ENCODE peak calls at places on chromosomes 11 and 22, in eight cellular contexts. X, K, T, Y, U, A, G and P are unnamed samples.

GRCh38 chr11:10265936-10266335 is 28.1 kb downstream of the SBF2 start:
- DNase-seq in X (no peak), K (no peak), T (no peak), Y (no peak), U (no peak), A (no peak), G (no peak), P (no peak)

GRCh38 chr11:118484405-118484804 is 42.9 kb upstream of the TTC36 start:
- DNase-seq in X (no peak), K (no peak), T (no peak), Y (no peak), U (no peak), A (no peak), G (no peak), P (no peak)

GRCh38 chr22:46336119-46337078 is 885 bp downstream of the TRMU start:
- DNase-seq in X (no peak), K (peak; percentile 70), T (no peak), Y (no peak), U (peak; percentile 35), A (peak; percentile 63), G (peak; percentile 25), P (peak; percentile 58)

GRCh38 chr11:15775051-15775541 is 581.2 kb downstream of the SOX6 start:
- DNase-seq in X (no peak), K (no peak), T (peak; percentile 25), Y (no peak), U (no peak), A (peak; percentile 1), G (no peak), P (no peak)

GRCh38 chr11:2791521-2792375 is 92.0 kb upstream of the KCNQ1OT1 start:
- DNase-seq in X (peak; percentile 18), K (no peak), T (peak; percentile 32), Y (no peak), U (no peak), A (no peak), G (no peak), P (peak; percentile 18)

GRCh38 chr11:17014321-17014773 is at the start of gene PLEKHA7:
- DNase-seq in X (no peak), K (peak; percentile 74), T (no peak), Y (peak; percentile 40), U (no peak), A (peak; percentile 59), G (no peak), P (peak; percentile 35)

GRCh38 chr11:12087075-12087775 is 23.2 kb upstream of the MICAL2 start:
- DNase-seq in X (peak; percentile 42), K (no peak), T (no peak), Y (peak; percentile 33), U (no peak), A (no peak), G (peak; percentile 62), P (no peak)

GRCh38 chr11:8192896-8193209 is 24.0 kb upstream of the RIC3 start:
- DNase-seq in X (no peak), K (no peak), T (no peak), Y (no peak), U (no peak), A (no peak), G (no peak), P (no peak)

GRCh38 chr11:86608251-86608799 is 64.1 kb downstream of the ME3 start:
- DNase-seq in X (peak; percentile 76), K (peak; percentile 66), T (peak; percentile 75), Y (peak; percentile 72), U (peak; percentile 76), A (peak; percentile 61), G (peak; percentile 56), P (peak; percentile 74)

GRCh38 chr11:26551186-26551801 is 20.8 kb downstream of the MUC15 start:
- DNase-seq in X (no peak), K (no peak), T (no peak), Y (no peak), U (no peak), A (no peak), G (peak; percentile 42), P (no peak)

GRCh38 chr11:61773826-61774225 is 18.6 kb downstream of the TMEM258 start:
- DNase-seq in X (no peak), K (no peak), T (no peak), Y (no peak), U (no peak), A (no peak), G (no peak), P (no peak)

GRCh38 chr11:118061401-118062125 is 15.3 kb upstream of the TMPRSS4 start:
- DNase-seq in X (peak; percentile 32), K (no peak), T (peak; percentile 5), Y (no peak), U (no peak), A (no peak), G (no peak), P (no peak)

GRCh38 chr11:28525636-28526405 is 417.6 kb downstream of the METTL15 start:
- DNase-seq in X (no peak), K (no peak), T (no peak), Y (no peak), U (no peak), A (no peak), G (no peak), P (no peak)

GRCh38 chr22:42269407-42270177 is 861 bp downstream of the TCF20 start:
- DNase-seq in X (peak; percentile 88), K (peak; percentile 81), T (peak; percentile 47), Y (peak; percentile 77), U (peak; percentile 59), A (peak; percentile 74), G (peak; percentile 76), P (peak; percentile 80)

GRCh38 chr11:8221025-8221723 is 42.5 kb downstream of the LMO1 start:
- DNase-seq in X (no peak), K (no peak), T (no peak), Y (no peak), U (no peak), A (no peak), G (no peak), P (no peak)

GRCh38 chr11:20110908-20111669 is 49.2 kb downstream of the DBX1 start:
- DNase-seq in X (peak; percentile 86), K (peak; percentile 76), T (no peak), Y (peak; percentile 58), U (peak; percentile 68), A (peak; percentile 48), G (peak; percentile 77), P (peak; percentile 68)

GRCh38 chr22:35648066-35649025 is at the start of gene APOL6:
- DNase-seq in X (no peak), K (peak; percentile 34), T (no peak), Y (peak; percentile 48), U (peak; percentile 47), A (no peak), G (peak; percentile 86), P (no peak)

GRCh38 chr22:46961591-46962290 is 199.3 kb downstream of the TBC1D22A start:
- DNase-seq in X (no peak), K (no peak), T (no peak), Y (no peak), U (no peak), A (no peak), G (no peak), P (no peak)

GRCh38 chr11:121964591-121964990 is 151.4 kb downstream of the BLID start:
- DNase-seq in X (no peak), K (no peak), T (no peak), Y (no peak), U (no peak), A (no peak), G (no peak), P (no peak)

GRCh38 chr22:50211147-50211546 is 10.3 kb downstream of the SELENOO start:
- DNase-seq in X (no peak), K (no peak), T (no peak), Y (no peak), U (no peak), A (no peak), G (no peak), P (no peak)

GRCh38 chr11:46134540-46134939 is 13.3 kb upstream of the PHF21A start:
- DNase-seq in X (no peak), K (peak; percentile 46), T (no peak), Y (no peak), U (no peak), A (no peak), G (no peak), P (no peak)

GRCh38 chr22:36192601-36193000 is 9.0 kb downstream of the APOL4 start:
- DNase-seq in X (no peak), K (no peak), T (no peak), Y (no peak), U (no peak), A (no peak), G (no peak), P (no peak)

GRCh38 chr11:19506803-19507466 is 205.7 kb upstream of the NAV2 start:
- DNase-seq in X (no peak), K (no peak), T (no peak), Y (no peak), U (no peak), A (no peak), G (no peak), P (no peak)

DNA sequence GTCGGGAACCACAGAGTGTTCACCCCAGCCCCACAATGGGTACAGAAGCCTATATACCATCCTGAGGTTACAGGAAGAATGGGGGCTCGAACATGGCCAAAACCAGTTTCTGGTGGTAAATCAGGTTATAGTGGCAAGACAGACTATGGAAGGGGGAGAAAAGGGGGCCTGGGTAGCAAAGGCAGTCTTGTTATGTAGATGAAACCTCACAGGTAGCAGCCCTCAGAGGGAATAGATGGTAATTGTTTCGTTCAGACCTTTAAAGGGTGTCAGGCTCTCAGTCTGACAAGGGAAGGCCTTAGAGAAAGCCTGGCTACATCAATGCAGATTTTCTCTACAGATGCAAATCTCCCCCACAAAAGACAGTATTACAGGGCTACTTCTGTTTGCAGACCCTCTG is 3.4 kb downstream of the CAPN1 start:
- DNase-seq in X (no peak), K (no peak), T (no peak), Y (no peak), U (no peak), A (no peak), G (no peak), P (no peak)
- H3K4me3 ChIP-seq in X (no peak overlapping the region), K (no peak overlapping the region), T (no peak overlapping the region), Y (no peak overlapping the region), U (no peak overlapping the region), A (no peak overlapping the region), G (no peak overlapping the region), P (no peak overlapping the region)

DNA sequence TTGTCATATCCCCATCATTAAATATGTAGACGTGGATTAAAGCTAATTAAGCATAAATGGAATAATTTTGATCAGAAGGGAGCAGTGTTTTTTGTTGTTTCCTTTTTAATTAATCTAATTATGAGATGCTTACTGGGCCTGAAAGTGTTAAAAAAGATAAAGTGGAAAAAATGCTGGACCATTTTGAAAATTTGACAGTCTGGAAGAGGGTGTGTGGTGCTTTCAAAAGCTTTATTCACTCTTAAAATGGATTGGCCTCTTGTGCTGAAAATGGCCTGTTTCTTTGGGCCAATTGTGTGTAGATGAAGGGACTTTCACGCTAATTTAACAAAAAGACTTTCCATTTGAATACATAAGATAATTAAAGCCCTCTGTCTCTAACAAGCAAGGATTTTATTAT is 1.8 kb downstream of the TNRC6B start:
- DNase-seq in X (no peak), K (no peak), T (no peak), Y (no peak), U (no peak), A (no peak), G (no peak), P (no peak)
- H3K4me1 ChIP-seq in X (peaks cover 44% of the 10 kb centered on the region), K (peaks cover 40% of the 10 kb centered on the region), T (peaks cover 36% of the 10 kb centered on the region), Y (peaks cover 38% of the 10 kb centered on the region), U (peaks cover 43% of the 10 kb centered on the region), A (peaks cover 59% of the 10 kb centered on the region), G (peaks cover 11% of the 10 kb centered on the region), P (peaks cover 70% of the 10 kb centered on the region)

GRCh38 chr22:19763141-19764049 is 2.8 kb downstream of the TBX1 start:
- DNase-seq in X (no peak), K (no peak), T (no peak), Y (no peak), U (no peak), A (no peak), G (no peak), P (no peak)
- H3K4me3 ChIP-seq in X (no peak overlapping the region), K (no peak overlapping the region), T (no peak overlapping the region), Y (no peak overlapping the region), U (no peak overlapping the region), A (no peak overlapping the region), G (no peak overlapping the region), P (no peak overlapping the region)

GRCh38 chr22:37232140-37232998 is 11.7 kb downstream of the RAC2 start:
- DNase-seq in X (peak; percentile 33), K (no peak), T (no peak), Y (no peak), U (no peak), A (no peak), G (no peak), P (no peak)
- H3K4me1 ChIP-seq in X (no peaks in the 10 kb centered on the region), K (no peaks in the 10 kb centered on the region), T (no peaks in the 10 kb centered on the region), Y (peaks cover 33% of the 10 kb centered on the region), U (peaks cover 25% of the 10 kb centered on the region), A (no peaks in the 10 kb centered on the region), G (peaks cover 88% of the 10 kb centered on the region), P (peaks cover 15% of the 10 kb centered on the region)